ENCODE peak calls at places on chromosome 17, in seven cellular contexts. Y, Z, S, X, N, R and Q are unnamed samples.

GRCh38 chr17:4709794-4710692 is at the start of gene ARRB2:
- DNase-seq in Y (peak), Z (peak), S (peak), X (peak), N (peak), R (peak), Q (peak)

GRCh38 chr17:63476857-63477470 is at the start of gene ACE:
- DNase-seq in Y (peak), Z (peak), S (peak), X (peak), N (peak), R (no peak), Q (peak)

GRCh38 chr17:38550661-38551060 is 55.1 kb downstream of the SRCIN1 start:
- DNase-seq in Y (no peak), Z (peak), S (no peak), X (no peak), N (peak), R (no peak), Q (no peak)

GRCh38 chr17:63699638-63700527 is at the start of gene LIMD2:
- DNase-seq in Y (peak), Z (peak), S (peak), X (peak), N (peak), R (no peak), Q (no peak)

GRCh38 chr17:41301916-41302901 is at the start of gene KRTAP29-1:
- DNase-seq in Y (no peak), Z (no peak), S (no peak), X (no peak), N (no peak), R (no peak), Q (no peak)

GRCh38 chr17:50212121-50212843 is 10.9 kb upstream of the COL1A1 start:
- DNase-seq in Y (no peak), Z (no peak), S (no peak), X (peak), N (peak), R (no peak), Q (no peak)

GRCh38 chr17:28567604-28568003 is 3.7 kb downstream of the PIGS start:
- DNase-seq in Y (no peak), Z (no peak), S (no peak), X (no peak), N (no peak), R (no peak), Q (no peak)

GRCh38 chr17:53058031-53058430 is 764.7 kb upstream of the KIF2B start:
- DNase-seq in Y (no peak), Z (no peak), S (no peak), X (no peak), N (no peak), R (no peak), Q (no peak)

GRCh38 chr17:18323007-18323406 is 7.9 kb downstream of the SMCR8 start:
- DNase-seq in Y (no peak), Z (peak), S (no peak), X (no peak), N (peak), R (no peak), Q (no peak)

GRCh38 chr17:50262001-50262794 is 12.1 kb upstream of the TMEM92 start:
- DNase-seq in Y (no peak), Z (no peak), S (no peak), X (peak), N (no peak), R (no peak), Q (no peak)

GRCh38 chr17:14464741-14465140 is 163.9 kb downstream of the HS3ST3B1 start:
- DNase-seq in Y (no peak), Z (peak), S (no peak), X (no peak), N (peak), R (no peak), Q (no peak)

GRCh38 chr17:36936455-36936934 is 780 bp upstream of the LHX1 start:
- DNase-seq in Y (peak), Z (no peak), S (peak), X (no peak), N (no peak), R (no peak), Q (no peak)

GRCh38 chr17:6627019-6627418 is 13.5 kb downstream of the KIAA0753 start:
- DNase-seq in Y (no peak), Z (peak), S (no peak), X (no peak), N (peak), R (no peak), Q (no peak)

GRCh38 chr17:7211512-7212277 is 7.9 kb downstream of the DLG4 start:
- DNase-seq in Y (peak), Z (no peak), S (peak), X (no peak), N (no peak), R (no peak), Q (no peak)

GRCh38 chr17:13750783-13751484 is 149.2 kb upstream of the HS3ST3A1 start:
- DNase-seq in Y (no peak), Z (peak), S (peak), X (peak), N (no peak), R (no peak), Q (no peak)

GRCh38 chr17:78401246-78401645 is 22.8 kb downstream of the PGS1 start:
- DNase-seq in Y (no peak), Z (no peak), S (no peak), X (no peak), N (no peak), R (no peak), Q (no peak)

GRCh38 chr17:50272711-50273653 is 1.3 kb upstream of the TMEM92 start:
- DNase-seq in Y (peak), Z (peak), S (peak), X (peak), N (peak), R (no peak), Q (peak)

GRCh38 chr17:19311421-19312215 is 50.9 kb downstream of the B9D1 start:
- DNase-seq in Y (no peak), Z (no peak), S (no peak), X (no peak), N (peak), R (no peak), Q (peak)

GRCh38 chr17:18182978-18183333 is 672 bp upstream of the ALKBH5 start:
- DNase-seq in Y (no peak), Z (peak), S (no peak), X (peak), N (peak), R (no peak), Q (peak)

GRCh38 chr17:63991611-63992010 is 6.5 kb upstream of the PRR29 start:
- DNase-seq in Y (peak), Z (no peak), S (no peak), X (no peak), N (no peak), R (no peak), Q (no peak)

GRCh38 chr17:16302856-16303255 is 50.4 kb downstream of the CENPV start:
- DNase-seq in Y (no peak), Z (no peak), S (no peak), X (no peak), N (no peak), R (no peak), Q (no peak)

GRCh38 chr17:6299275-6299674 is 135.6 kb downstream of the AIPL1 start:
- DNase-seq in Y (no peak), Z (peak), S (no peak), X (no peak), N (no peak), R (no peak), Q (no peak)

GRCh38 chr17:7016406-7016805 is 4.0 kb downstream of the RNASEK start:
- DNase-seq in Y (no peak), Z (no peak), S (no peak), X (no peak), N (no peak), R (no peak), Q (no peak)

GRCh38 chr17:27489045-27489715 is 32.9 kb downstream of the KSR1 start:
- DNase-seq in Y (no peak), Z (peak), S (no peak), X (peak), N (peak), R (no peak), Q (no peak)

GRCh38 chr17:43608313-43608712 is 53.4 kb downstream of the MEOX1 start:
- DNase-seq in Y (no peak), Z (peak), S (no peak), X (no peak), N (peak), R (no peak), Q (no peak)

GRCh38 chr17:67046398-67046797 is 2.0 kb downstream of the CACNG1 start:
- DNase-seq in Y (no peak), Z (no peak), S (no peak), X (no peak), N (no peak), R (no peak), Q (no peak)

GRCh38 chr17:40065041-40065770 is 2.4 kb downstream of the THRA start:
- DNase-seq in Y (peak), Z (no peak), S (no peak), X (no peak), N (peak), R (no peak), Q (no peak)

GRCh38 chr17:2295575-2295974 is 8.0 kb downstream of the SMG6 start:
- DNase-seq in Y (no peak), Z (no peak), S (no peak), X (no peak), N (peak), R (no peak), Q (no peak)

GRCh38 chr17:2931426-2931825 is 132.0 kb downstream of the OR1D5 start:
- DNase-seq in Y (peak), Z (no peak), S (peak), X (peak), N (no peak), R (no peak), Q (no peak)

GRCh38 chr17:18966831-18967624 is 15.1 kb downstream of the SLC5A10 start:
- DNase-seq in Y (peak), Z (no peak), S (peak), X (peak), N (peak), R (no peak), Q (no peak)

GRCh38 chr17:17041018-17041521 is 1.2 kb upstream of the MPRIP start:
- DNase-seq in Y (no peak), Z (peak), S (no peak), X (peak), N (peak), R (no peak), Q (no peak)

GRCh38 chr17:40187238-40187637 is 10.0 kb downstream of the RAPGEFL1 start:
- DNase-seq in Y (no peak), Z (no peak), S (no peak), X (no peak), N (no peak), R (no peak), Q (no peak)

GRCh38 chr17:1362964-1363363 is 37.1 kb downstream of the YWHAE start:
- DNase-seq in Y (no peak), Z (no peak), S (no peak), X (no peak), N (peak), R (no peak), Q (peak)

GRCh38 chr17:78366109-78366848 is 6.4 kb upstream of the SOCS3 start:
- DNase-seq in Y (no peak), Z (no peak), S (peak), X (no peak), N (no peak), R (no peak), Q (no peak)

GRCh38 chr17:31530391-31530990 is 139.0 kb downstream of the RAB11FIP4 start:
- DNase-seq in Y (peak), Z (no peak), S (no peak), X (no peak), N (no peak), R (no peak), Q (no peak)

GRCh38 chr17:55225237-55225636 is 39.5 kb upstream of the HLF start:
- DNase-seq in Y (no peak), Z (no peak), S (no peak), X (no peak), N (no peak), R (no peak), Q (no peak)

GRCh38 chr17:40564883-40565744 is at the start of gene CCR7:
- DNase-seq in Y (no peak), Z (no peak), S (no peak), X (no peak), N (no peak), R (no peak), Q (no peak)

GRCh38 chr17:80981929-80982425 is 9.7 kb upstream of the CHMP6 start:
- DNase-seq in Y (no peak), Z (no peak), S (no peak), X (no peak), N (no peak), R (no peak), Q (no peak)

GRCh38 chr17:80979547-80980378 is 11.9 kb upstream of the CHMP6 start:
- DNase-seq in Y (no peak), Z (no peak), S (no peak), X (no peak), N (no peak), R (no peak), Q (no peak)

GRCh38 chr17:80981062-80981902 is 10.4 kb upstream of the CHMP6 start:
- DNase-seq in Y (peak), Z (peak), S (peak), X (peak), N (no peak), R (no peak), Q (no peak)

GRCh38 chr17:80978499-80979497 is 12.8 kb upstream of the CHMP6 start:
- DNase-seq in Y (no peak), Z (no peak), S (no peak), X (no peak), N (no peak), R (no peak), Q (no peak)

GRCh38 chr17:80980397-80981061 is 11.1 kb upstream of the CHMP6 start:
- DNase-seq in Y (no peak), Z (peak), S (no peak), X (no peak), N (peak), R (no peak), Q (no peak)
- TF ChIP-seq EZH2 in Y (no peak), Z (no peak), S (no peak), X (no peak), N (no peak), R (no peak), Q (no peak)

GRCh38 chr17:68705331-68706166 is 104.4 kb upstream of the FAM20A start:
- DNase-seq in Y (no peak), Z (no peak), S (no peak), X (no peak), N (peak), R (no peak), Q (no peak)
- TF ChIP-seq EZH2phosphoT487 in Y (no peak), Z (no peak), S (no peak), X (no peak), N (no peak), R (no peak), Q (no peak)

GRCh38 chr17:57243171-57243622 is 13.1 kb upstream of the MSI2 start:
- DNase-seq in Y (peak), Z (peak), S (peak), X (peak), N (peak), R (peak), Q (peak)
- TF ChIP-seq EZH2 in Y (no peak), Z (no peak), S (no peak), X (no peak), N (no peak), R (no peak), Q (no peak)

GRCh38 chr17:73464447-73464846 is 152.6 kb upstream of the CDC42EP4 start:
- DNase-seq in Y (no peak), Z (no peak), S (no peak), X (no peak), N (no peak), R (no peak), Q (no peak)
- TF ChIP-seq EZH2phosphoT487 in Y (no peak), Z (no peak), S (no peak), X (no peak), N (no peak), R (no peak), Q (no peak)

DNA sequence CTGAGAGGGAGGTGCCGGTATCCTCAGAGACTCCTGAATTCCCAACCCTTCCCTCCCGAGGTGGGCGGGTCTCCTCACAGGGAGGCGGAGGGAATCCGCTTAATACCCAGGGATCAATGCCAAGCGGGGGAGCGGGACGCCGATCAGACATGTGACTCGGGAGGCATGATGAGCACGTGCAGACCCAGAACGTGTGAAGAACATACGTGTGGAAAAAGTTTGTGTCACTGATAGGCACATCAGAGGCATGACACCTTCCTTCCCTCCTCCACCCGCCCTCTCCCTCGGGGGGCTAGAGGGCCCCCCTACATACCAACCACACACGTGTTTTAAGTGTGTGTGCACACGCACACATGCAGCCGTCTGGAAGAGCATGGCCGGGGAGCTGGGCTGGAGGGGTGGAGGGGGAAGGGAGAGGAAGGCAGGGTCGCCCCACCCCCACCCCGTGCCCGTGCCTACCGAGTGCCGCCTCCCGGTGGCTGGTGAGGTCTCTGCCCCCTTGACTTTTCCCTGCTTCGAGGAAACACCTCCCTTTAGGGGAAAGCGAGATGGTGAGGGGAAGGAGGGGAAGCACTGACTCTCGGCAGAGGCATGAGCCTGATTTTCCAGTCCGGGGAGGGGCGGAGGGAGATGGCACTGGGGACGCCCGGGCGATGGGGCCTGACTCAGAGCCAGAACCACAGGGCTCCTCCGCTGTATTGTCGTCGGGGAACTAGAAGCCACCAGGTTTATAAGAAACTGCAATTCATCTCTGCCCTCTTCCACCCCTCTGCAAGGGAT is 12.1 kb upstream of the TBX21 start:
- DNase-seq in Y (peak), Z (peak), S (peak), X (peak), N (peak), R (peak), Q (no peak)
- TF ChIP-seq EZH2 in Y (no peak), Z (no peak), S (no peak), X (no peak), N (no peak), R (no peak), Q (no peak)

GRCh38 chr17:69575346-69575761 is 160.9 kb downstream of the MAP2K6 start:
- DNase-seq in Y (peak), Z (peak), S (no peak), X (no peak), N (peak), R (no peak), Q (no peak)
- TF ChIP-seq EZH2phosphoT487 in Y (no peak), Z (no peak), S (no peak), X (no peak), N (peak), R (no peak), Q (no peak)